ENCODE peak calls at places on chromosome X, in nine cellular contexts. D is keratinocyte; X is epithelial cell of esophagus; C is mesothelial cell of epicardium; P is cardiac muscle cell; T is lower lobe of right lung; R is fibroblast of lung; V is CD8-positive, alpha-beta T cell; I is heart right ventricle. B is an unnamed sample.

GRCh38 chrX:110992611-110993010 is 103.4 kb upstream of the PAK3 start:
- DNase-seq in P (peak), T (no peak), X (peak), R (peak), C (no peak), D (no peak), V (no peak), I (no peak), B (peak)

GRCh38 chrX:78796916-78797315 is 49.4 kb downstream of the LPAR4 start:
- DNase-seq in V (no peak), I (no peak), C (no peak), X (no peak), D (no peak), T (no peak), R (no peak), P (no peak), B (no peak)

GRCh38 chrX:100289159-100289558 is 120.9 kb downstream of the PCDH19 start:
- DNase-seq in R (no peak), X (no peak), C (no peak), D (no peak), V (no peak), T (no peak), P (no peak), I (no peak), B (no peak)

GRCh38 chrX:87914726-87915125 is 397.1 kb downstream of the KLHL4 start:
- DNase-seq in I (no peak), D (no peak), V (no peak), C (no peak), T (no peak), R (no peak), P (no peak), X (no peak), B (no peak)

GRCh38 chrX:47643926-47644325 is 6.4 kb downstream of the ELK1 start:
- DNase-seq in D (no peak), C (no peak), X (peak), I (no peak), V (no peak), T (no peak), P (peak), R (peak), B (no peak)

GRCh38 chrX:129161108-129161507 is 362.2 kb downstream of the SMARCA1 start:
- DNase-seq in X (no peak), V (no peak), T (no peak), I (no peak), R (no peak), P (no peak), D (no peak), C (no peak), B (no peak)

GRCh38 chrX:151085207-151085606 is 91.2 kb upstream of the GPR50 start:
- DNase-seq in D (no peak), R (no peak), C (no peak), V (no peak), X (no peak), T (no peak), P (no peak), I (no peak), B (no peak)

GRCh38 chrX:132071260-132071659 is 48.2 kb downstream of the STK26 start:
- DNase-seq in P (peak), V (no peak), T (no peak), X (peak), I (no peak), R (peak), D (no peak), C (no peak), B (no peak)

GRCh38 chrX:25878806-25879205 is 259.3 kb upstream of the MAGEB18 start:
- DNase-seq in C (no peak), P (no peak), I (no peak), T (no peak), R (no peak), D (no peak), V (no peak), X (no peak), B (no peak)

GRCh38 chrX:111645607-111646006 is 35.4 kb upstream of the ALG13 start:
- DNase-seq in V (no peak), T (no peak), R (no peak), I (no peak), C (no peak), X (no peak), P (no peak), D (no peak), B (no peak)

GRCh38 chrX:18758166-18758932 is 50.9 kb downstream of the PPEF1 start:
- DNase-seq in I (no peak), X (no peak), V (no peak), R (no peak), T (no peak), D (no peak), C (no peak), P (no peak), B (no peak)

GRCh38 chrX:21847342-21847741 is 7.9 kb downstream of the MBTPS2 start:
- DNase-seq in R (no peak), V (no peak), C (no peak), T (no peak), X (no peak), I (no peak), D (no peak), P (no peak), B (no peak)

GRCh38 chrX:142096263-142096662 is 108.8 kb downstream of the MAGEC2 start:
- DNase-seq in C (no peak), V (no peak), T (no peak), X (no peak), R (peak), I (no peak), D (no peak), P (peak), B (no peak)

GRCh38 chrX:130395341-130395740 is 6.4 kb upstream of the RBMX2 start:
- DNase-seq in T (no peak), V (no peak), P (no peak), R (no peak), C (no peak), D (no peak), I (no peak), X (no peak), B (no peak)

GRCh38 chrX:21738145-21738949 is 19.6 kb downstream of the SMPX start:
- DNase-seq in C (no peak), T (no peak), V (no peak), P (no peak), R (no peak), I (no peak), D (no peak), X (peak), B (no peak)

GRCh38 chrX:24339911-24340310 is 20.5 kb upstream of the SUPT20HL1 start:
- DNase-seq in I (no peak), T (no peak), C (no peak), D (no peak), V (no peak), R (no peak), X (no peak), P (no peak), B (no peak)

GRCh38 chrX:117838581-117839331 is 277.9 kb downstream of the KLHL13 start:
- DNase-seq in T (no peak), V (no peak), R (no peak), P (no peak), C (no peak), D (no peak), I (no peak), X (peak), B (no peak)

GRCh38 chrX:109847257-109848187 is 114.5 kb upstream of the ACSL4 start:
- DNase-seq in T (no peak), V (no peak), D (peak), I (no peak), P (peak), C (no peak), X (peak), R (peak), B (no peak)

GRCh38 chrX:9845574-9845948 is 59.3 kb downstream of the SHROOM2 start:
- DNase-seq in C (no peak), P (peak), V (no peak), I (no peak), T (no peak), R (no peak), D (no peak), X (peak), B (no peak)

GRCh38 chrX:65196758-65197371 is 220.6 kb upstream of the ZC4H2 start:
- DNase-seq in P (no peak), C (no peak), D (no peak), I (no peak), V (no peak), T (peak), X (peak), R (no peak), B (peak)

GRCh38 chrX:138487866-138488265 is 223.7 kb downstream of the FGF13 start:
- DNase-seq in D (no peak), V (no peak), R (no peak), X (no peak), C (no peak), P (no peak), T (no peak), I (no peak), B (no peak)

GRCh38 chrX:110108381-110108796 is 105.5 kb downstream of the TMEM164 start:
- DNase-seq in R (peak), I (no peak), D (no peak), T (no peak), X (peak), C (no peak), P (peak), V (no peak), B (no peak)

GRCh38 chrX:41837270-41837944 is 85.9 kb downstream of the CASK start:
- DNase-seq in R (no peak), C (no peak), V (no peak), I (no peak), T (no peak), D (no peak), P (no peak), X (no peak), B (no peak)

GRCh38 chrX:69021095-69021494 is 144.2 kb downstream of the PJA1 start:
- DNase-seq in T (no peak), P (no peak), D (no peak), R (no peak), X (no peak), C (no peak), I (no peak), V (no peak), B (no peak)

GRCh38 chrX:41409006-41409405 is 38.1 kb upstream of the NYX start:
- DNase-seq in I (no peak), V (no peak), C (no peak), D (no peak), T (no peak), X (no peak), R (no peak), P (peak), B (no peak)

GRCh38 chrX:50905334-50905733 is 5.2 kb upstream of the BMP15 start:
- DNase-seq in T (no peak), P (peak), R (peak), X (peak), I (no peak), V (no peak), D (no peak), C (no peak), B (no peak)
- TF ChIP-seq CTCF in T (peak), P (peak), R (peak), X (peak), I (peak), V (no peak), D (peak), C (peak), B (peak)

GRCh38 chrX:102835504-102836146 is 101.4 kb upstream of the RAB40AL start:
- DNase-seq in X (peak), P (peak), D (no peak), R (peak), T (no peak), I (no peak), C (no peak), V (no peak), B (peak)
- TF ChIP-seq CTCF in X (peak), P (peak), D (peak), R (peak), T (peak), I (peak), C (peak), V (peak), B (peak)

DNA sequence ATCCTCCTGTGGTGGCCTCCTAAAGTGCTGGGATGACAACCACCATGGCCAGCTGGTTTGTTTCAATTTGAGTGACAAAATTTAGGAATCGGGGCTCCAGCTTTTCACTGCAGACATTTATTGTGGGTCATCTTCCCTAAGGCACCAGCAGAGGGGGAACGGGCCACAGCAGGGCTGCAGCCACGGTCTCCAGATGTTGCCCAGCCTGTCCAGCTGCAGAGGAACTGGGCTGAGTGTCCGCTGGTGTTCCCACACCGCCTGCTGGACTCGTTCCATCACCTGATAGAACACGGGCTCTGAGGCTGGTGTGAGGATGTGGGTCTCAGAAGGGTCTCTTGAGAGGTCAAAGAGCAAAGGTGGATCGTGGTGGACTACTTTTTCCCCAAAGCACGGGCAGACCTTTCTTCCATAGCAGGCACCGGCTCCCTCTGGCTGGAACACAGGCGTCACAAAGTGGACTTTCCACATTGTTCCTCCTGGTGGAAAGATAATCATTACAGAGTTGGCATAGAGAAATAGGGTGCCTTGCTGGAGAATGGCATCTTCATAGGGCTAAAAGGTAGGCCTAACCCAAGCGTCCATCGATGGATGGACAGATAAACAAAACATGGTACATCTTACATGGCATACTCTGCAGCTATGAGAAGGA is 5.7 kb upstream of the ARSD start:
- DNase-seq in D (no peak), R (no peak), V (no peak), T (no peak), P (no peak), I (no peak), X (no peak), C (no peak), B (no peak)
- TF ChIP-seq CTCF in D (no peak), R (no peak), V (no peak), T (no peak), P (no peak), I (no peak), X (no peak), C (no peak), B (no peak)

GRCh38 chrX:50644496-50644895 is 169.5 kb downstream of the SHROOM4 start:
- DNase-seq in C (no peak), P (no peak), D (no peak), I (no peak), X (no peak), V (no peak), R (no peak), T (no peak), B (no peak)

GRCh38 chrX:50643525-50644137 is 170.4 kb downstream of the SHROOM4 start:
- DNase-seq in T (no peak), I (peak), R (no peak), V (no peak), D (no peak), X (no peak), P (peak), C (no peak), B (peak)

DNA sequence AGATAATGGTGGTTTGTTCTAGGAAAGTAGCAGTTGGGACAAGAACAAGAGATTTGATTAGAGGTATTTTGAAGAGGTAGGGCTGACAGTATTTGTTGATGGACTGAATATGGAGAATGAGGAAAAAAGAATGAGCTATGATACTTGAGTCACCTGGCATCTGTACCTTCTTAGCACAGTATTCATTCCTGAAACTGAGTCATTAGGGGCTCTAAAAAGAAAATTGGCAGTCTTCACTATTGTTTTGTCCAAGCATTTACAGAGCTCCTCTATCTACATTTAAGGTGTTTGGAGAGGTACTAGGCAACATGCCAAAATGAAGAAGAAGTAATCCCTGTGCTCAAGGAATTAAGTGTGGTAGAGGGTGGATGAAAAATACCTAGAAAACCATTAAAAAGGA is 165.8 kb downstream of the SHROOM4 start:
- DNase-seq in D (no peak), P (no peak), T (no peak), V (no peak), X (peak), R (no peak), I (no peak), C (no peak), B (no peak)
- TF ChIP-seq CTCF in D (no peak), P (no peak), T (no peak), V (no peak), X (no peak), R (no peak), I (no peak), C (no peak), B (no peak)